ENCODE peak calls at places on chromosome 20, in four cellular contexts. J, S, L and A are unnamed samples.

GRCh38 chr20:13765868-13766416 is 18.8 kb downstream of the ESF1 start:
- DNase-seq in J (no peak), S (no peak), L (no peak), A (no peak)

GRCh38 chr20:18727032-18727508 is 86.5 kb upstream of the SCP2D1 start:
- DNase-seq in S (no peak), J (no peak), L (peak), A (no peak)

GRCh38 chr20:4151991-4152695 is 136.8 kb upstream of the RNF24 start:
- DNase-seq in J (no peak), L (no peak), S (no peak), A (no peak)

GRCh38 chr20:40966103-40966502 is 62.5 kb upstream of the TOP1 start:
- DNase-seq in J (peak), S (peak), L (no peak), A (no peak)

GRCh38 chr20:54284928-54285704 is 77.2 kb downstream of the PFDN4 start:
- DNase-seq in S (no peak), J (no peak), L (no peak), A (no peak)

GRCh38 chr20:910840-911770 is 5.0 kb downstream of the ANGPT4 start:
- DNase-seq in L (no peak), J (no peak), S (no peak), A (no peak)

GRCh38 chr20:46512943-46513844 is at the start of gene ZNF334:
- DNase-seq in J (peak), S (peak), L (peak), A (peak)

GRCh38 chr20:54062812-54063280 is 7.5 kb downstream of the BCAS1 start:
- DNase-seq in S (no peak), L (no peak), J (peak), A (no peak)

GRCh38 chr20:49505518-49505917 is 23.1 kb upstream of the KCNB1 start:
- DNase-seq in S (no peak), L (no peak), J (peak), A (no peak)

GRCh38 chr20:58028123-58028522 is 200.3 kb downstream of the ANKRD60 start:
- DNase-seq in J (peak), S (no peak), L (peak), A (no peak)

GRCh38 chr20:48454721-48455490 is 372.9 kb downstream of the PREX1 start:
- DNase-seq in L (no peak), S (no peak), J (no peak), A (no peak)

GRCh38 chr20:50088022-50088421 is 24.9 kb downstream of the UBE2V1 start:
- DNase-seq in S (no peak), J (no peak), L (no peak), A (no peak)

GRCh38 chr20:50625986-50626677 is 65.2 kb downstream of the RIPOR3 start:
- DNase-seq in S (peak), L (peak), J (peak), A (no peak)

GRCh38 chr20:62198931-62199330 is 16.1 kb downstream of the MTG2 start:
- DNase-seq in S (no peak), L (no peak), J (no peak), A (no peak)

GRCh38 chr20:58571942-58572666 is 56.9 kb upstream of the APCDD1L start:
- DNase-seq in L (no peak), S (no peak), J (no peak), A (no peak)

GRCh38 chr20:48795058-48795457 is 32.7 kb downstream of the PREX1 start:
- DNase-seq in J (no peak), S (no peak), L (no peak), A (no peak)

GRCh38 chr20:2145376-2145775 is 43.7 kb downstream of the STK35 start:
- DNase-seq in J (no peak), S (no peak), L (no peak), A (no peak)

GRCh38 chr20:12383770-12384304 is 466.1 kb downstream of the BTBD3 start:
- DNase-seq in J (no peak), S (no peak), L (no peak), A (no peak)

GRCh38 chr20:16560216-16560615 is 13.0 kb downstream of the KIF16B start:
- DNase-seq in L (no peak), S (no peak), J (no peak), A (no peak)

GRCh38 chr20:40663991-40664880 is 24.8 kb downstream of the MAFB start:
- DNase-seq in L (no peak), J (no peak), S (no peak), A (no peak)

GRCh38 chr20:33183292-33183691 is 15.3 kb downstream of the BPIFA2 start:
- DNase-seq in J (peak), L (no peak), S (no peak), A (no peak)

GRCh38 chr20:58310291-58310782 is 822 bp downstream of the RAB22A start:
- DNase-seq in S (no peak), J (peak), L (no peak), A (no peak)

GRCh38 chr20:19431308-19431685 is 218.9 kb downstream of the SLC24A3 start:
- DNase-seq in J (no peak), L (no peak), S (no peak), A (no peak)

GRCh38 chr20:62553136-62553837 is 77.5 kb upstream of the GATA5 start:
- DNase-seq in L (no peak), S (no peak), J (no peak), A (no peak)

GRCh38 chr20:50693001-50693400 is 1.7 kb upstream of the RIPOR3 start:
- DNase-seq in L (no peak), S (no peak), J (no peak), A (no peak)

GRCh38 chr20:62651285-62652021 is 9.2 kb downstream of the SLCO4A1 start:
- DNase-seq in L (peak), S (peak), J (peak), A (peak)

GRCh38 chr20:1802385-1803215 is 92.6 kb upstream of the SIRPA start:
- DNase-seq in L (peak), J (peak), S (no peak), A (peak)

GRCh38 chr20:17710379-17711305 is 10.9 kb downstream of the BANF2 start:
- DNase-seq in S (no peak), J (peak), L (peak), A (no peak)

GRCh38 chr20:48490976-48491657 is 336.7 kb downstream of the PREX1 start:
- DNase-seq in J (no peak), L (peak), S (peak), A (no peak)

GRCh38 chr20:13389115-13389514 is 168.0 kb downstream of the ISM1 start:
- DNase-seq in L (no peak), S (no peak), J (no peak), A (no peak)

GRCh38 chr20:19917110-19917509 is 100.1 kb upstream of the NAA20 start:
- DNase-seq in S (no peak), J (no peak), L (no peak), A (no peak)

GRCh38 chr20:23193985-23194384 is 107.9 kb upstream of the CD93 start:
- DNase-seq in L (no peak), J (no peak), S (no peak), A (no peak)

GRCh38 chr20:6178537-6178936 is 55.7 kb upstream of the FERMT1 start:
- DNase-seq in L (no peak), J (peak), S (no peak), A (no peak)

GRCh38 chr20:58723628-58723984 is 31.0 kb downstream of the NPEPL1 start:
- DNase-seq in L (peak), S (no peak), J (no peak), A (no peak)

GRCh38 chr20:58637466-58638198 is 13.5 kb upstream of the STX16 start:
- DNase-seq in J (no peak), S (no peak), L (no peak), A (no peak)

DNA sequence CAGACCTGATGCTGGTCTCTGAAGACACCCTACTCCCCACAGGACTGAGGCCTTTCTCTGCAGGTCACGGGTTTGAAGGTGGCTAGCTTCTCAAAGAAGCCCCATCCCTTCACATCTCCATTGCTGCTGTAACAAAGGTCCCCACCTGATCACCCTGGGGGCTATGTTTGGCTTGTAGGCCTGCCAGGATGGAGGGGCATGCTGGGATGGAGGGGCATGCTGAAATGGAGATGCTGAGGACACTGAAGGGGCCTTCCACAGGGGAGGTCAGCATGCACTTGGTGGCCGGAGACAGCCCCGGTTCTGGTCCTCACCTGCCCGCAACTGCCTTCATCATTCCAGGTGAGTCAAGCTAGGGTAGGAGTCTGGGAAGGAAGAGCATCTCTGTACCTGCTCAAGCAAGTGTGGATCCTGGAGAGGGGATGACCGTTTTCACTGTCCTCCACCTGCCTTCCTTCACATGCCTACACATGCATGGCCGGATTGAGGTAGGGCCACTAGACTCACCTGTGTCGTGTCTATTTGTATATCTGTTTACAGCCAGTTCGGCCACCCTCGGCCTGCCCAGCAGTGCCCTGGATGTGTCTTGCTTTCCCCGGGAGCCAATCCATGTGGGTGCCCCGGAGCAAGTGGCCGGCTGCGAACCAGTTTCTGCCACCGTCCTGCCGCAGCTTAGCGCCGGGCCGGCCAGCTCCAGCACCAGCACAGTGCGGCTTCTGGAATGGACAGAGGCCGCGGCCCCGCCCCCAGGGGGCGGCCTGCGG is 6.0 kb downstream of the L3MBTL1 start:
- DNase-seq in L (no peak), J (no peak), S (no peak), A (no peak)
- TF ChIP-seq POLR2AphosphoS5 in L (no peak), J (peak), S (no peak), A (no peak)

GRCh38 chr20:10647471-10647870 is 26.3 kb downstream of the JAG1 start:
- DNase-seq in L (peak), J (peak), S (no peak), A (no peak)
- TF ChIP-seq CTCF in L (no peak), J (peak), S (peak), A (peak)

GRCh38 chr20:35654415-35654814 is 10.3 kb downstream of the CPNE1 start:
- DNase-seq in S (no peak), J (no peak), L (no peak), A (no peak)
- TF ChIP-seq POLR2AphosphoS5 in S (no peak), J (no peak), L (no peak), A (no peak)

GRCh38 chr20:56810141-56810540 is 181.0 kb downstream of the TFAP2C start:
- DNase-seq in S (no peak), L (no peak), J (no peak), A (no peak)
- TF ChIP-seq CTCF in S (no peak), L (no peak), J (no peak), A (no peak)

GRCh38 chr20:64071341-64072332 is 7.7 kb downstream of the RGS19 start:
- DNase-seq in L (no peak), S (no peak), J (no peak), A (no peak)
- TF ChIP-seq POLR2AphosphoS5 in L (no peak), S (no peak), J (no peak), A (no peak)

GRCh38 chr20:24872291-24873014 is 76.6 kb upstream of the CST7 start:
- DNase-seq in S (no peak), J (no peak), L (no peak), A (no peak)
- TF ChIP-seq CTCF in S (no peak), J (no peak), L (no peak), A (no peak)